ENCODE peak calls at places on chromosome 10, in four cellular contexts. Q, C, G and R are unnamed samples.

GRCh38 chr10:15852111-15852557 is 8.2 kb downstream of the MINDY3 start:
- DNase-seq in Q (no peak), C (no peak), G (no peak), R (no peak)

GRCh38 chr10:44902838-44903545 is 8.1 kb upstream of the TMEM72 start:
- DNase-seq in Q (no peak), C (no peak), G (no peak), R (no peak)

GRCh38 chr10:122854648-122855047 is 9.0 kb upstream of the CUZD1 start:
- DNase-seq in Q (no peak), C (no peak), G (no peak), R (peak; percentile 55)

GRCh38 chr10:124403548-124403947 is 15.2 kb downstream of the OAT start:
- DNase-seq in Q (no peak), C (peak; percentile 21), G (no peak), R (no peak)

GRCh38 chr10:106682175-106682574 is 482.3 kb downstream of the SORCS1 start:
- DNase-seq in Q (no peak), C (no peak), G (no peak), R (no peak)

GRCh38 chr10:114573330-114574045 is 84.6 kb downstream of the ABLIM1 start:
- DNase-seq in Q (no peak), C (no peak), G (no peak), R (no peak)

GRCh38 chr10:131215776-131216175 is 95.7 kb downstream of the TCERG1L start:
- DNase-seq in Q (no peak), C (peak; percentile 9), G (no peak), R (no peak)

GRCh38 chr10:102113956-102114857 is 6.0 kb downstream of the LDB1 start:
- DNase-seq in Q (no peak), C (peak; percentile 75), G (no peak), R (no peak)

GRCh38 chr10:5070648-5071410 is 23.4 kb upstream of the AKR1C3 start:
- DNase-seq in Q (no peak), C (no peak), G (no peak), R (no peak)

GRCh38 chr10:132904169-132904813 is 38.1 kb downstream of the CFAP46 start:
- DNase-seq in Q (no peak), C (no peak), G (no peak), R (no peak)

DNA sequence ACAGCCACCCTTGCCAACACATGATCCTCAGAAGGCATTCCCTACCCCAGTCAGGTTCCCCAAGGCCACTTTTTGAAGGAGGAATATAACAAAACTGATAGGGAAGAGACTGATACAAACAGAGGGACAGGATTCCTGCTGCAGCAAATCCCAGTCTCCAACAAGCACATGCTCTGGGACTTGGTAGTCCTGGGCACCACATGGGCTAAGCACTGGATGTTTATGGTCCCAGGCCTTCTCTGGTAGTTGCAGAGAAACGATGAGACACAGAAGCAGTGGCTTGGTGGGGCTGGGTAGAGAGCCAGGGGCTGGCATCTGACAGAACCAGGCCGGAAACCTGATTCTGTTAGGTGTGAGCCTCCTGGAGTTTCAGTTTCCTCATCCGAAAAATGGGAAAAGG is 3.2 kb downstream of the VSTM4 start:
- DNase-seq in Q (no peak), C (no peak), G (no peak), R (no peak)
- H3K4me3 ChIP-seq in Q (no peak overlapping the region), C (no peak overlapping the region), G (no peak overlapping the region), R (no peak overlapping the region)

GRCh38 chr10:35224045-35224740 is 97.5 kb downstream of the CREM start:
- DNase-seq in Q (no peak), C (no peak), G (no peak), R (no peak)

GRCh38 chr10:35219906-35220890 is 93.6 kb downstream of the CREM start:
- DNase-seq in Q (no peak), C (no peak), G (no peak), R (no peak)

GRCh38 chr10:35225204-35225603 is 98.6 kb downstream of the CREM start:
- DNase-seq in Q (no peak), C (no peak), G (no peak), R (no peak)

GRCh38 chr10:35226507-35226906 is 99.9 kb downstream of the CREM start:
- DNase-seq in Q (no peak), C (no peak), G (no peak), R (no peak)

DNA sequence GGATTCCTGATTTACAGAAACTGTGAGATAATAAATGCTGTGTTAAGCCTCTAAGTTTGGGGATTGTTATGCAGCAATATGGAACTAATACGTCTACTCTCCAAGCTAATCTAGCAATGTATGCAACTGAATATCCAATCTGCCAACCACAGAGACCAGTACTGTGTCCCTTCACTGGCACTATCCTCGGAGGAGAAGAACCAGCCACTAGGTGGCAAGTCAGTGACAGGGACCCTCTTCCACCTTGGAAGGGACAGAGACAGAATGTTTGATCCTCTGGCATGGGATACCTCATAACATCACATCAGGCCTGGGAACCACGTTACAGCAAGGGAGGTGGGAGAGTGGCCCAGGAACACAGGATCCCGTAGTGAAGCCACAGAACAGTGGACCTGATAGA is 96.4 kb downstream of the CREM start:
- DNase-seq in Q (no peak), C (no peak), G (no peak), R (no peak)
- TF ChIP-seq CTCF in Q (no peak), C (no peak), G (no peak), R (no peak)

GRCh38 chr10:90966146-90966545 is 45.3 kb upstream of the ANKRD1 start:
- DNase-seq in Q (no peak), C (no peak), G (no peak), R (no peak)
- H3K4me3 ChIP-seq in Q (no peak overlapping the region), C (no peak overlapping the region), G (no peak overlapping the region), R (no peak overlapping the region)

GRCh38 chr10:75681334-75681733 is 249.9 kb downstream of the LRMDA start:
- DNase-seq in Q (no peak), C (no peak), G (no peak), R (no peak)
- TF ChIP-seq CTCF in Q (no peak), C (no peak), G (no peak), R (no peak)

DNA sequence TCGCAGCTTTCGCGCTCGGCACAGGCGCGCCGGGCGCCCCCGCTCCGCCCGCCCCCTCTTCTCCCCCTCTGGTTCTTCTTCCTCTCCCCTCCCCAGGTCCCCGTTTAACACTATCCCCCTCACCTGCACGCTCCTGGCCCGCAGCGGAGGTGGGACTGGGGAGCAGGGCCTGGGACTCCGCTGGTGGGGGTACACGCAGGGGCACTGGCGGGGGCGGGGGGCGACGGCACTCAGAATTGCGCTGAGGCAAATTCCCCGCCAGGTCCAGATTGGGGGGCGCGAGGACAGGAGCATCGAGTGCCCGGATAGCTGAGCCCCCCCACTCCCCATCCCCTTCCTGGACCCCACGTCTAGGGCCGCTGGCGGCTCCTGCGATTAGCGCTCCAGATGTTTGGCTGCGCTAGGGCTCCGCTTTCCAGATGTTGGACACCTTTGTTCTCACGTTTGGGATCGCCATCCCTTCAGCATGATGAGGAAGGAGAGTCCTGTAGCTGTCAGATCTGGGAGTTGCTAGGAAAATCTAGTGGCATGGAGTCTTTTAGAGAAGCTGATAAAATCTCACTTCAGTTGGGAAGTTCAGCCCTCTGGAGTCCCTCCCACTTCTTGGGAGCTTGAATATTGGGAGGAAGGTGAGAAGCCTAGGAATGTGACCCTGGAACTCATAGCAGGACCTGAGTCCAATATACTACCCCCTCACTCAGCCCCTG is 31.4 kb upstream of the PAX2 start:
- DNase-seq in Q (no peak), C (no peak), G (no peak), R (no peak)
- H3K4me3 ChIP-seq in Q (no peak overlapping the region), C (peak overlapping the region; percentile 21), G (no peak overlapping the region), R (no peak overlapping the region)